ENCODE peak calls at places on chromosomes 11 and 22, in four cellular contexts. M is K562, G is HL-60, W is GM12878. L is an unnamed sample.

GRCh38 chr11:62665630-62666258 is 632 bp downstream of the CSKMT start:
- DNase-seq in M (peak; percentile 62), G (peak; percentile 75), W (no peak), L (no peak)

GRCh38 chr11:33670250-33671011 is 30.2 kb downstream of the C11orf91 start:
- DNase-seq in M (no peak), G (no peak), W (no peak), L (no peak)

GRCh38 chr11:100942016-100942415 is 187.6 kb downstream of the PGR start:
- DNase-seq in M (peak; percentile 27), G (no peak), W (no peak), L (no peak)

GRCh38 chr22:45493286-45493771 is 9.4 kb upstream of the FBLN1 start:
- DNase-seq in M (no peak), G (no peak), W (no peak), L (no peak)

GRCh38 chr22:42620084-42620483 is 5.4 kb upstream of the POLDIP3 start:
- DNase-seq in M (no peak), G (no peak), W (no peak), L (no peak)

GRCh38 chr11:17739945-17740338 is 5.4 kb downstream of the KCNC1 start:
- DNase-seq in M (no peak), G (no peak), W (no peak), L (no peak)

GRCh38 chr11:77086521-77087472 is 15.8 kb upstream of the OMP start:
- DNase-seq in M (peak; percentile 20), G (no peak), W (no peak), L (no peak)

GRCh38 chr11:78289547-78290292 is 101.0 kb downstream of the USP35 start:
- DNase-seq in M (no peak), G (no peak), W (no peak), L (no peak)

GRCh38 chr11:69075421-69076128 is 26.8 kb downstream of the TPCN2 start:
- DNase-seq in M (peak; percentile 61), G (no peak), W (no peak), L (no peak)

GRCh38 chr11:61784506-61784805 is 7.9 kb downstream of the TMEM258 start:
- DNase-seq in M (no peak), G (no peak), W (no peak), L (no peak)

GRCh38 chr11:65223031-65223430 is 38.7 kb upstream of the POLA2 start:
- DNase-seq in M (no peak), G (no peak), W (no peak), L (no peak)

GRCh38 chr11:75465701-75466531 is 32.9 kb upstream of the KLHL35 start:
- DNase-seq in M (no peak), G (no peak), W (no peak), L (no peak)

GRCh38 chr11:65043881-65044501 is 3.0 kb downstream of the SAC3D1 start:
- DNase-seq in M (peak; percentile 45), G (peak; percentile 82), W (no peak), L (no peak)

GRCh38 chr11:104148074-104148473 is 15.9 kb downstream of the PDGFD start:
- DNase-seq in M (no peak), G (no peak), W (no peak), L (no peak)

GRCh38 chr11:82676483-82677094 is 57.1 kb downstream of the FAM181B start:
- DNase-seq in M (peak; percentile 8), G (no peak), W (no peak), L (no peak)

GRCh38 chr11:71283960-71284359 is 31.6 kb upstream of the SHANK2 start:
- DNase-seq in M (no peak), G (no peak), W (no peak), L (no peak)

GRCh38 chr11:798093-798713 is at the start of gene SLC25A22:
- DNase-seq in M (peak; percentile 89), G (no peak), W (no peak), L (peak; percentile 99)

GRCh38 chr22:22408731-22409696 is 99.5 kb downstream of the ZNF280B start:
- DNase-seq in M (peak; percentile 87), G (no peak), W (no peak), L (no peak)

GRCh38 chr11:32847511-32847910 is 17.8 kb downstream of the PRRG4 start:
- DNase-seq in M (no peak), G (no peak), W (no peak), L (no peak)

GRCh38 chr11:10122337-10123197 is 171.5 kb downstream of the SBF2 start:
- DNase-seq in M (no peak), G (no peak), W (no peak), L (no peak)

GRCh38 chr11:10645212-10645795 is 48.3 kb downstream of the IRAG1 start:
- DNase-seq in M (no peak), G (no peak), W (no peak), L (no peak)

GRCh38 chr11:125069796-125070195 is 6.7 kb downstream of the SLC37A2 start:
- DNase-seq in M (no peak), G (no peak), W (no peak), L (no peak)

GRCh38 chr22:39292561-39293074 is 26.8 kb downstream of the RPL3 start:
- DNase-seq in M (peak; percentile 94), G (peak; percentile 82), W (no peak), L (no peak)

GRCh38 chr11:773830-774229 is 3.5 kb downstream of the GATD1 start:
- DNase-seq in M (no peak), G (no peak), W (no peak), L (no peak)

GRCh38 chr11:32451808-32452207 is 16.5 kb upstream of the WT1 start:
- DNase-seq in M (peak; percentile 31), G (no peak), W (no peak), L (no peak)

GRCh38 chr11:76277298-76278175 is 71.2 kb upstream of the WNT11 start:
- DNase-seq in M (no peak), G (no peak), W (no peak), L (peak; percentile 43)

GRCh38 chr11:119920666-119921065 is 191.7 kb upstream of the NECTIN1 start:
- DNase-seq in M (no peak), G (no peak), W (no peak), L (no peak)

GRCh38 chr11:86291466-86292262 is 10.4 kb upstream of the HIKESHI start:
- DNase-seq in M (peak; percentile 76), G (no peak), W (peak; percentile 27), L (peak; percentile 16)

GRCh38 chr11:34302046-34302921 is 55.5 kb downstream of the ABTB2 start:
- DNase-seq in M (no peak), G (peak; percentile 28), W (peak; percentile 45), L (no peak)

GRCh38 chr22:43993072-43993760 is 30.9 kb upstream of the PARVB start:
- DNase-seq in M (peak; percentile 59), G (peak; percentile 20), W (peak; percentile 5), L (peak; percentile 77)

GRCh38 chr11:113408206-113408605 is 20.6 kb downstream of the ANKK1 start:
- DNase-seq in M (no peak), G (no peak), W (no peak), L (no peak)

GRCh38 chr11:66466225-66467033 is at the start of gene PELI3:
- DNase-seq in M (peak; percentile 92), G (peak; percentile 90), W (peak; percentile 71), L (peak; percentile 93)
- TF ChIP-seq POLR2AphosphoS5 in M (peak; percentile 32), G (no peak), W (no peak), L (no peak)

GRCh38 chr11:2725367-2726300 is 25.8 kb upstream of the KCNQ1OT1 start:
- DNase-seq in M (peak; percentile 34), G (no peak), W (no peak), L (no peak)
- TF ChIP-seq SPI1 in M (no peak), G (no peak), W (no peak), L (no peak)

GRCh38 chr11:95788921-95789505 is 569 bp downstream of the FAM76B start:
- DNase-seq in M (peak; percentile 40), G (no peak), W (no peak), L (no peak)

GRCh38 chr11:95791385-95792033 is 1.2 kb downstream of the CEP57 start:
- DNase-seq in M (no peak), G (no peak), W (no peak), L (no peak)

GRCh38 chr11:95790933-95791247 is 592 bp downstream of the CEP57 start:
- DNase-seq in M (peak; percentile 88), G (peak; percentile 77), W (peak; percentile 24), L (no peak)

GRCh38 chr11:95790123-95790932 is at the start of gene CEP57:
- DNase-seq in M (peak; percentile 99), G (peak; percentile 92), W (peak; percentile 92), L (peak; percentile 58)

DNA sequence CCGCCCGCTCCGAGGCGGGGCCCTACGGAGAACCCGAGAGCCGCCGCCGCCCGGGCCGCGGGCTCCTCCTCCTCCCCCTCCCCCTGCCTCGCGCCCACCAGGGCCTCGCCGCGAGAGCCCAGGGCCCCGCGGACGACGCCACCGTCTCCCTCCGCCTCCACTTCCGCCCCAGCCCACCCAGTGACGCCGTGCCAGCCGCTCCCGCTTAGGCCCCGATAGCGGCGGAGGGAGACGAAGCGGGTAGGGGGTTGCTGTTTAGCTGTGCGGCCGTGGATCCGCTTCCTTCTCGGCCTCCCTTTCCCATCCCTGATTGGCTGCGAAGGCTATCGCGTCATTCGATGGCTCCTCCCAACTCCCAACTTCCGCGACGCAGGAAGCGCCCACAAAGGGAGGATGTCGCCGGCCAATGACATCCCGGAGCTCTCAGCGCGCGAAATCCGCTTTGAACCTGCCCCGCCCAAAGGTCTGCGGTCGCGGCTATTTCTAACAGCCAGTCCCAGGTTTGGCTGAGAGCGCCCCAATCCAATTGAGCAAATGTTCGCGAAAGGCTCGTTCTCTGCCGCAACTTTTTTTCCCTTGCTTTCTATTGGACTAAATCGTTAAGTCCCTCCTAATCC is at the start of gene FAM76B:
- DNase-seq in M (peak; percentile 98), G (peak; percentile 94), W (peak; percentile 99), L (peak; percentile 71)
- TF ChIP-seq POLR2AphosphoS5 in M (peak; percentile 76), G (peak; percentile 93), W (peak; percentile 60), L (peak; percentile 67)

DNA sequence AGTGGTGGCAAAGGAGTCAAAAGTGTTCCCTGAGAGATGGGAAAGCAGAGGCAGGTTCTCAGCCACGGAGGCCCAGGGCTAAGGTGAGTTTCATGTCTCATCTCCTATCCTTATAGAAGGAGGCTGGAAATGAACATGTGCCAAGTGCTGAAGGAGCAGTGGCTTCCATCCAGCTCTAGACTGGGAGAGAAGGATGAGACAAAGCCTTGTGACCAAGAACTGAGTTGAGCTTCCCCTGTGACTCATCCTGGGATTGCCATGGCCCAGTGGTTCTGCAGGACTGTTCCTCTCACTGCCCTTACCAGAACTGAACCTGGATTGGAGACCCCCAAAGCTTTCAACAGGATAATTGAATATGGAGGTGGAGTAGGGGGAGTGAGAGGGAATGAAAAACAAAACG is 16.7 kb upstream of the OR9Q1 start:
- DNase-seq in M (no peak), G (no peak), W (no peak), L (no peak)
- TF ChIP-seq SPI1 in M (no peak), G (no peak), W (no peak), L (no peak)

GRCh38 chr11:74081428-74081827 is 72.5 kb upstream of the UCP3 start:
- DNase-seq in M (no peak), G (no peak), W (no peak), L (no peak)

GRCh38 chr11:74084796-74085541 is 76.1 kb upstream of the UCP3 start:
- DNase-seq in M (no peak), G (no peak), W (no peak), L (no peak)

GRCh38 chr11:74086242-74086884 is 77.5 kb upstream of the UCP3 start:
- DNase-seq in M (peak; percentile 90), G (no peak), W (no peak), L (no peak)

GRCh38 chr11:74090701-74091100 is 80.1 kb downstream of the C2CD3 start:
- DNase-seq in M (peak; percentile 70), G (no peak), W (no peak), L (no peak)

DNA sequence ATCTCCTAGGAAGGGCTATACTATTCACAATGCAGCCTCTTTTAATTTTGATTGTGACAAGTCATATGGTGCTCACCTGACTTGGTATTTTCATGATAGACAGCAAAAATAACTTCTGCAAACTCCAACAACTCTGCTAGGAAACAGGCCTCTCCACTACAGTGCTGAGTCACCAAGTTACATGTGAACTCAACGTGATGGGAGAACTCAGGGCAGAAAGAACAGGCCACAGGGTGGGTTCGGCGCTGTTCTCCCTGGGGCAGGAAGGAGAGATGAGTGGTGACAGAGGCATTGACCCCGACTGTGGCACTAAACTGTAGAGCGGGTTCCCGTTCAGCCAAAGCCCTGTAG is 76.6 kb upstream of the UCP3 start:
- DNase-seq in M (peak; percentile 79), G (no peak), W (no peak), L (no peak)
- TF ChIP-seq POLR2AphosphoS5 in M (no peak), G (no peak), W (no peak), L (no peak)